ENCODE peak calls at places on chromosomes 2 and 18, in eight cellular contexts. P, F, R, G, X, N, U and D are unnamed samples.

GRCh38 chr2:98378901-98379300 is 32.6 kb downstream of the CNGA3 start:
- DNase-seq in P (no peak), F (no peak), R (no peak), G (no peak), X (no peak), N (no peak), U (no peak), D (no peak)

GRCh38 chr2:67463810-67464209 is 66.7 kb downstream of the ETAA1 start:
- DNase-seq in P (no peak), F (no peak), R (peak), G (no peak), X (no peak), N (no peak), U (no peak), D (no peak)

GRCh38 chr2:152415231-152415642 is 80.3 kb downstream of the FMNL2 start:
- DNase-seq in P (no peak), F (no peak), R (no peak), G (no peak), X (no peak), N (no peak), U (no peak), D (no peak)

GRCh38 chr2:18855027-18855426 is 265.7 kb upstream of the NT5C1B start:
- DNase-seq in P (no peak), F (no peak), R (no peak), G (no peak), X (no peak), N (no peak), U (no peak), D (no peak)

GRCh38 chr18:25467226-25468065 is 115.5 kb upstream of the ZNF521 start:
- DNase-seq in P (no peak), F (no peak), R (no peak), G (no peak), X (no peak), N (no peak), U (peak), D (no peak)

GRCh38 chr18:48409591-48410094 is 460 bp upstream of the ZBTB7C start:
- DNase-seq in P (no peak), F (no peak), R (no peak), G (no peak), X (no peak), N (no peak), U (peak), D (no peak)

GRCh38 chr2:39511786-39512433 is 74.8 kb upstream of the MAP4K3 start:
- DNase-seq in P (no peak), F (no peak), R (no peak), G (no peak), X (no peak), N (no peak), U (no peak), D (no peak)

GRCh38 chr2:39666489-39667141 is 898 bp downstream of the TMEM178A start:
- DNase-seq in P (no peak), F (no peak), R (no peak), G (no peak), X (no peak), N (no peak), U (no peak), D (no peak)

GRCh38 chr2:178109813-178110212 is 2.4 kb upstream of the RBM45 start:
- DNase-seq in P (no peak), F (no peak), R (peak), G (no peak), X (peak), N (no peak), U (no peak), D (no peak)

GRCh38 chr2:48065096-48065495 is 158.8 kb upstream of the FBXO11 start:
- DNase-seq in P (no peak), F (no peak), R (no peak), G (no peak), X (no peak), N (no peak), U (no peak), D (no peak)

GRCh38 chr18:11728247-11728646 is 39.2 kb downstream of the GNAL start:
- DNase-seq in P (no peak), F (no peak), R (no peak), G (no peak), X (no peak), N (no peak), U (no peak), D (no peak)

GRCh38 chr2:42214669-42215068 is 45.5 kb downstream of the EML4 start:
- DNase-seq in P (no peak), F (no peak), R (no peak), G (no peak), X (no peak), N (no peak), U (no peak), D (no peak)

GRCh38 chr2:128714861-128715312 is 396.2 kb upstream of the HS6ST1 start:
- DNase-seq in P (no peak), F (no peak), R (no peak), G (no peak), X (no peak), N (no peak), U (no peak), D (no peak)

GRCh38 chr18:46246101-46246500 is 141.9 kb downstream of the HAUS1 start:
- DNase-seq in P (no peak), F (no peak), R (no peak), G (no peak), X (no peak), N (no peak), U (no peak), D (no peak)

GRCh38 chr2:215063526-215063925 is 74.9 kb downstream of the ABCA12 start:
- DNase-seq in P (no peak), F (no peak), R (no peak), G (no peak), X (no peak), N (no peak), U (no peak), D (no peak)

GRCh38 chr2:24730481-24730880 is 62.7 kb downstream of the PTRHD1 start:
- DNase-seq in P (no peak), F (no peak), R (no peak), G (no peak), X (no peak), N (no peak), U (no peak), D (no peak)

GRCh38 chr2:219484343-219485200 is 14.1 kb upstream of the GMPPA start:
- DNase-seq in P (no peak), F (no peak), R (no peak), G (no peak), X (no peak), N (no peak), U (no peak), D (no peak)

GRCh38 chr2:65476778-65477177 is 44.4 kb upstream of the SPRED2 start:
- DNase-seq in P (no peak), F (no peak), R (no peak), G (no peak), X (no peak), N (no peak), U (no peak), D (no peak)

GRCh38 chr18:48455555-48456478 is 46.6 kb upstream of the ZBTB7C start:
- DNase-seq in P (no peak), F (peak), R (no peak), G (peak), X (peak), N (no peak), U (no peak), D (peak)

GRCh38 chr2:194725169-194725568 is 931.9 kb upstream of the SLC39A10 start:
- DNase-seq in P (no peak), F (no peak), R (no peak), G (no peak), X (no peak), N (no peak), U (no peak), D (no peak)

GRCh38 chr2:65053199-65053598 is 3.0 kb upstream of the CEP68 start:
- DNase-seq in P (no peak), F (no peak), R (no peak), G (no peak), X (no peak), N (peak), U (no peak), D (peak)

GRCh38 chr2:39447266-39448168 is 10.4 kb upstream of the MAP4K3 start:
- DNase-seq in P (no peak), F (no peak), R (no peak), G (no peak), X (no peak), N (no peak), U (no peak), D (no peak)

GRCh38 chr2:216653093-216653799 is 20.0 kb downstream of the IGFBP2 start:
- DNase-seq in P (no peak), F (no peak), R (no peak), G (no peak), X (no peak), N (no peak), U (no peak), D (no peak)

GRCh38 chr18:49849331-49850217 is 36.2 kb upstream of the ACAA2 start:
- DNase-seq in P (no peak), F (no peak), R (peak), G (no peak), X (no peak), N (no peak), U (no peak), D (no peak)

GRCh38 chr18:10454800-10455550 is 540 bp downstream of the APCDD1 start:
- DNase-seq in P (no peak), F (no peak), R (no peak), G (no peak), X (no peak), N (no peak), U (peak), D (no peak)

GRCh38 chr2:187689372-187689771 is 135.1 kb upstream of the TFPI start:
- DNase-seq in P (no peak), F (no peak), R (peak), G (no peak), X (no peak), N (no peak), U (no peak), D (no peak)

GRCh38 chr2:170822885-170823799 is 6.5 kb downstream of the GAD1 start:
- DNase-seq in P (no peak), F (no peak), R (no peak), G (no peak), X (no peak), N (no peak), U (peak), D (no peak)

GRCh38 chr2:175154670-175155082 is 13.3 kb downstream of the ATF2 start:
- DNase-seq in P (no peak), F (no peak), R (no peak), G (no peak), X (peak), N (no peak), U (no peak), D (no peak)

GRCh38 chr2:37375721-37376399 is 31.4 kb downstream of the QPCT start:
- DNase-seq in P (no peak), F (no peak), R (no peak), G (no peak), X (no peak), N (no peak), U (no peak), D (no peak)

GRCh38 chr2:82779981-82780380 is 1679.1 kb downstream of the SUCLG1 start:
- DNase-seq in P (no peak), F (no peak), R (no peak), G (no peak), X (no peak), N (no peak), U (no peak), D (no peak)

GRCh38 chr2:181363164-181363563 is 94.0 kb upstream of the ITGA4 start:
- DNase-seq in P (no peak), F (no peak), R (no peak), G (no peak), X (no peak), N (no peak), U (no peak), D (no peak)

GRCh38 chr2:232568161-232568560 is 17.7 kb downstream of the EIF4E2 start:
- DNase-seq in P (no peak), F (no peak), R (no peak), G (no peak), X (peak), N (no peak), U (no peak), D (no peak)

GRCh38 chr2:233468746-233469110 is 97.9 kb downstream of the USP40 start:
- DNase-seq in P (no peak), F (no peak), R (no peak), G (no peak), X (no peak), N (no peak), U (no peak), D (no peak)

GRCh38 chr2:199710551-199710950 is 140.4 kb downstream of the FTCDNL1 start:
- DNase-seq in P (no peak), F (no peak), R (no peak), G (no peak), X (no peak), N (no peak), U (no peak), D (no peak)